ENCODE peak calls at places on chromosomes 12 and 14, in six cellular contexts. One of them, this sample, is unnamed.

GRCh38 chr14:21203470-21204166 is 47.8 kb upstream of the OR5AU1 start:
- DNase-seq in HepG2: peak; percentile 79
- DNase-seq in GM12892: no peak
- DNase-seq in GM12878: no peak
- DNase-seq in K562: no peak
- DNase-seq in H1: no peak
- DNase-seq in this sample: no peak

GRCh38 chr12:121637231-121637914 is 11.0 kb downstream of the ORAI1 start:
- DNase-seq in HepG2: no peak
- DNase-seq in GM12892: peak; percentile 69
- DNase-seq in GM12878: no peak
- DNase-seq in K562: no peak
- DNase-seq in H1: no peak
- DNase-seq in this sample: peak; percentile 73

GRCh38 chr14:106044515-106044914 is 518.1 kb downstream of the TMEM121 start:
- DNase-seq in HepG2: no peak
- DNase-seq in GM12892: no peak
- DNase-seq in GM12878: no peak
- DNase-seq in K562: no peak
- DNase-seq in H1: no peak
- DNase-seq in this sample: no peak

GRCh38 chr12:4780624-4781023 is 60.4 kb downstream of the GALNT8 start:
- DNase-seq in HepG2: no peak
- DNase-seq in GM12892: no peak
- DNase-seq in GM12878: no peak
- DNase-seq in K562: no peak
- DNase-seq in H1: no peak
- DNase-seq in this sample: no peak

GRCh38 chr14:104895786-104896642 is 28.7 kb upstream of the PLD4 start:
- DNase-seq in HepG2: no peak
- DNase-seq in GM12892: peak; percentile 19
- DNase-seq in GM12878: no peak
- DNase-seq in K562: no peak
- DNase-seq in H1: peak; percentile 46
- DNase-seq in this sample: peak; percentile 9

GRCh38 chr14:75283162-75283883 is 4.7 kb downstream of the FOS start:
- DNase-seq in HepG2: peak; percentile 54
- DNase-seq in GM12892: no peak
- DNase-seq in GM12878: no peak
- DNase-seq in K562: no peak
- DNase-seq in H1: no peak
- DNase-seq in this sample: no peak

GRCh38 chr14:32078030-32078793 is 1.1 kb downstream of the ARHGAP5 start:
- DNase-seq in HepG2: peak; percentile 70
- DNase-seq in GM12892: no peak
- DNase-seq in GM12878: no peak
- DNase-seq in K562: peak; percentile 31
- DNase-seq in H1: no peak
- DNase-seq in this sample: no peak

GRCh38 chr14:90733139-90733808 is 83.0 kb downstream of the TTC7B start:
- DNase-seq in HepG2: no peak
- DNase-seq in GM12892: no peak
- DNase-seq in GM12878: no peak
- DNase-seq in K562: no peak
- DNase-seq in H1: peak; percentile 39
- DNase-seq in this sample: no peak

GRCh38 chr14:105087308-105087962 is 22.2 kb upstream of the GPR132 start:
- DNase-seq in HepG2: no peak
- DNase-seq in GM12892: peak; percentile 46
- DNase-seq in GM12878: no peak
- DNase-seq in K562: no peak
- DNase-seq in H1: peak; percentile 67
- DNase-seq in this sample: no peak

GRCh38 chr14:32078794-32079663 is 1.9 kb downstream of the ARHGAP5 start:
- DNase-seq in HepG2: peak; percentile 96
- DNase-seq in GM12892: no peak
- DNase-seq in GM12878: no peak
- DNase-seq in K562: no peak
- DNase-seq in H1: no peak
- DNase-seq in this sample: no peak

GRCh38 chr14:50344116-50344775 is 32.1 kb downstream of the DMAC2L start:
- DNase-seq in HepG2: no peak
- DNase-seq in GM12892: peak; percentile 25
- DNase-seq in GM12878: peak; percentile 74
- DNase-seq in K562: no peak
- DNase-seq in H1: no peak
- DNase-seq in this sample: no peak

GRCh38 chr12:3578557-3578956 is 87.6 kb downstream of the PRMT8 start:
- DNase-seq in HepG2: no peak
- DNase-seq in GM12892: no peak
- DNase-seq in GM12878: no peak
- DNase-seq in K562: no peak
- DNase-seq in H1: no peak
- DNase-seq in this sample: no peak

GRCh38 chr12:79897617-79898016 is 37.3 kb downstream of the PPP1R12A start:
- DNase-seq in HepG2: peak; percentile 14
- DNase-seq in GM12892: no peak
- DNase-seq in GM12878: no peak
- DNase-seq in K562: no peak
- DNase-seq in H1: no peak
- DNase-seq in this sample: no peak

GRCh38 chr12:58833844-58834243 is 86.5 kb downstream of the LRIG3 start:
- DNase-seq in HepG2: no peak
- DNase-seq in GM12892: no peak
- DNase-seq in GM12878: no peak
- DNase-seq in K562: no peak
- DNase-seq in H1: no peak
- DNase-seq in this sample: no peak

GRCh38 chr14:61145258-61145902 is 135.8 kb downstream of the TMEM30B start:
- DNase-seq in HepG2: no peak
- DNase-seq in GM12892: no peak
- DNase-seq in GM12878: no peak
- DNase-seq in K562: no peak
- DNase-seq in H1: no peak
- DNase-seq in this sample: no peak

GRCh38 chr14:71716371-71716770 is 215.9 kb upstream of the RGS6 start:
- DNase-seq in HepG2: no peak
- DNase-seq in GM12892: no peak
- DNase-seq in GM12878: no peak
- DNase-seq in K562: no peak
- DNase-seq in H1: no peak
- DNase-seq in this sample: no peak

GRCh38 chr12:65891219-65891618 is 66.9 kb downstream of the HMGA2 start:
- DNase-seq in HepG2: no peak
- DNase-seq in GM12892: no peak
- DNase-seq in GM12878: no peak
- DNase-seq in K562: no peak
- DNase-seq in H1: no peak
- DNase-seq in this sample: no peak

GRCh38 chr12:104201238-104202001 is 14.2 kb upstream of the TXNRD1 start:
- DNase-seq in HepG2: peak; percentile 55
- DNase-seq in GM12892: peak; percentile 32
- DNase-seq in GM12878: peak; percentile 35
- DNase-seq in K562: peak; percentile 63
- DNase-seq in H1: peak; percentile 69
- DNase-seq in this sample: peak; percentile 36

GRCh38 chr14:95192306-95192705 is 35.0 kb upstream of the DICER1 start:
- DNase-seq in HepG2: no peak
- DNase-seq in GM12892: no peak
- DNase-seq in GM12878: no peak
- DNase-seq in K562: no peak
- DNase-seq in H1: no peak
- DNase-seq in this sample: no peak

GRCh38 chr12:38771871-38772270 is 133.5 kb downstream of the CPNE8 start:
- DNase-seq in HepG2: no peak
- DNase-seq in GM12892: no peak
- DNase-seq in GM12878: peak; percentile 71
- DNase-seq in K562: no peak
- DNase-seq in H1: no peak
- DNase-seq in this sample: no peak

GRCh38 chr14:67449096-67449495 is 37.1 kb upstream of the PLEK2 start:
- DNase-seq in HepG2: no peak
- DNase-seq in GM12892: no peak
- DNase-seq in GM12878: no peak
- DNase-seq in K562: no peak
- DNase-seq in H1: no peak
- DNase-seq in this sample: no peak

GRCh38 chr14:95121911-95122696 is 35.2 kb downstream of the DICER1 start:
- DNase-seq in HepG2: no peak
- DNase-seq in GM12892: no peak
- DNase-seq in GM12878: no peak
- DNase-seq in K562: no peak
- DNase-seq in H1: no peak
- DNase-seq in this sample: no peak

GRCh38 chr12:49126852-49127763 is 4.1 kb downstream of the TUBA1B start:
- DNase-seq in HepG2: no peak
- DNase-seq in GM12892: no peak
- DNase-seq in GM12878: no peak
- DNase-seq in K562: no peak
- DNase-seq in H1: no peak
- DNase-seq in this sample: no peak
- TF ChIP-seq POLR2A in HepG2: peak; percentile 24
- TF ChIP-seq POLR2A in GM12892: peak; percentile 89
- TF ChIP-seq POLR2A in GM12878: peak; percentile 70
- TF ChIP-seq POLR2A in K562: peak; percentile 92
- TF ChIP-seq POLR2A in H1: peak; percentile 58
- TF ChIP-seq POLR2A in this sample: peak; percentile 90

GRCh38 chr14:64721899-64722298 is 17.7 kb downstream of the PLEKHG3 start:
- DNase-seq in HepG2: no peak
- DNase-seq in GM12892: no peak
- DNase-seq in GM12878: no peak
- DNase-seq in K562: no peak
- DNase-seq in H1: no peak
- DNase-seq in this sample: no peak
- TF ChIP-seq TAF1 in HepG2: no peak
- TF ChIP-seq TAF1 in GM12892: no peak
- TF ChIP-seq TAF1 in GM12878: no peak
- TF ChIP-seq TAF1 in K562: no peak
- TF ChIP-seq TAF1 in H1: no peak
- TF ChIP-seq TAF1 in this sample: no peak

DNA sequence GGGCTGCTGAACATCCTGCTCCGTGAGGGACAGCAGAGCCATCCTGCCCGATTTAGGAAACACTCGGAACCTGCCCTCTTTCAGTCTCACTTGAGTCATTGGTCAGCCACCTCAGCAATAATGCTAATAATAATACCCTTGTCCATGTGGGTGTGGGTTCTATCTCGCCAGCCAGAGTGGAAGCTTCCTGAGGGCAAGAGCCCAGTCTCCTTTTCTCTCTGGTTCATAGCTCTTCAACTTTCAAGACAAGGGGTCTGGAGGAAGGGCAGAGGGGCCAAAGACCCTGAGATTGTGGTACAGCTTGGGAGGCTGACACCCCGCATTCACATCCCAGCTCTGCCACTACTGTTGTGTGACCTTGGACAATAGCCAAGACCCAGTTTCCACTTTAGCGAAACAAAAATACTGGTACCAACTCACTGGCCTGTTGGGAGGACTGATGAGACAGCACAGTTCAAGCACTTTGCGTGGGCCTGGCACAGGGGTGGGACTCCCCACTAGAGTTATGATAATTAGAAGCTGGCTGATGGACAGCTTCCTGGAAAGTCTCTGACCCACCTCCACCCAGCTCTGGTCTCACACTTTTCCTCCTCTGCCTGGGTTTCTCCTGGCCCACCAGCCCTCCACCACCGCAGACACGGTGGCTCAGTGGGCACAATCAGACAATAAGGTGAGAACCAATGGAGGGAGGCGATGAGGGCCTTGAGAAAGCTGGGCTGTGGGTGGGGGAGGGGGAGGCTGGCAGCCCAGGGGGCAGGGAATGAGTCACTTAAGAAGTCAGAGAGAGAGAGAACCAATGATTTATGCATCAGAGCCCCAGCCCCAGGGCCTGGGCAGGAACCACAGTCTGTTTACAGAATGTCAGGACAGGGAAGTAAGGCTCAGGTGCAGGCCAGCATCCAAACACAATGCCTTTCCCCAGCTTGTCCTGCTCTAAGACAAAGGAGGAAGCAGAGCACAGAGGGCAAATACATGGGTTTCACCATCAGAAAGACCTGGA is 9.6 kb downstream of the FAIM2 start:
- DNase-seq in HepG2: no peak
- DNase-seq in GM12892: no peak
- DNase-seq in GM12878: no peak
- DNase-seq in K562: no peak
- DNase-seq in H1: no peak
- DNase-seq in this sample: no peak
- TF ChIP-seq POLR2A in HepG2: no peak
- TF ChIP-seq POLR2A in GM12892: no peak
- TF ChIP-seq POLR2A in GM12878: no peak
- TF ChIP-seq POLR2A in K562: no peak
- TF ChIP-seq POLR2A in H1: no peak
- TF ChIP-seq POLR2A in this sample: no peak

GRCh38 chr12:131854861-131855476 is 26.8 kb downstream of the MMP17 start:
- DNase-seq in HepG2: no peak
- DNase-seq in GM12892: no peak
- DNase-seq in GM12878: no peak
- DNase-seq in K562: no peak
- DNase-seq in H1: no peak
- DNase-seq in this sample: no peak

GRCh38 chr12:131855521-131856142 is 27.4 kb downstream of the MMP17 start:
- DNase-seq in HepG2: no peak
- DNase-seq in GM12892: no peak
- DNase-seq in GM12878: no peak
- DNase-seq in K562: no peak
- DNase-seq in H1: no peak
- DNase-seq in this sample: no peak

GRCh38 chr12:131853832-131854797 is 25.9 kb downstream of the MMP17 start:
- DNase-seq in HepG2: no peak
- DNase-seq in GM12892: no peak
- DNase-seq in GM12878: no peak
- DNase-seq in K562: no peak
- DNase-seq in H1: no peak
- DNase-seq in this sample: no peak

GRCh38 chr12:131857908-131858850 is 30.0 kb downstream of the MMP17 start:
- DNase-seq in HepG2: no peak
- DNase-seq in GM12892: no peak
- DNase-seq in GM12878: no peak
- DNase-seq in K562: no peak
- DNase-seq in H1: no peak
- DNase-seq in this sample: no peak

DNA sequence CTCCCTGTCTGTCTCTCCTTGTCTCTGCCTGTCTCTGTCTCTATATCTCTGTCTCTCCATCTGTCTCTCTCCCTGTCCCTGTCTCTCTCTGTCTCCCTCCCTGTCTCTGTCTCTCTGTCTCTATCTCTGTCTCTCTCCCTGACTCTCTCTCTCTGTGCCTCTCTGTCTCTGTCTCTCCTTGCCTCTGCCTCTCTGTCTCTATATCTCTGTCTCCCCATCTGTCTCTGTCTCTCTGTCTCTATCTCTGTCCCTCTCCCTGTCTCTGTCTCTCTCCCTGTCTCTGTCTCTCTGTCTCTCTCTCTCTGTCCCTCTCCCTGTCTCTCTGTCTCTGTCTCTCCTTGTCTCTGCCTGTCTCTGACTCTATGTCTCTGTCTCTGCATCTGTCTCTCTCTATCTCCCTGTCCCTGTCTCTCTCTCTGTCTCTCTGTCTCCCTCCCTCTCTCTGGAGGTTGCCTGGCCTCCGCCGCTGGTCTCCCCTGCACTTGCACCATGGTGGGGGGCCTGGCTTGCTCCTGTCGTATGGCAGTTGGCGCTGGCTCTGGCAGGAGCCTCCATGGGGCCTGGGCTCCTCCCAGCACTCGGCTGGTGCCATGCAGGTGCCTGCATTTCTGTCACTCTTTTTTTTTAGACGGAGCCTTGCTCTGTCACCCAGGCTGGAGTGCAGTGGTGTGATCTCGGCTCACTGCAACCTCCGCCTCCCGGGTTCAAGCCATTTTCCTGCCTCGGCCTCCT is 28.3 kb downstream of the MMP17 start:
- DNase-seq in HepG2: no peak
- DNase-seq in GM12892: no peak
- DNase-seq in GM12878: no peak
- DNase-seq in K562: no peak
- DNase-seq in H1: no peak
- DNase-seq in this sample: no peak
- TF ChIP-seq TAF1 in HepG2: no peak
- TF ChIP-seq TAF1 in GM12892: no peak
- TF ChIP-seq TAF1 in GM12878: no peak
- TF ChIP-seq TAF1 in K562: no peak
- TF ChIP-seq TAF1 in H1: no peak
- TF ChIP-seq TAF1 in this sample: no peak

This sample was measured in GM12891.